ENCODE peak calls at places on chromosomes 16 and 17, in six cellular contexts. F, Y, K, Q, M and H are unnamed samples.

GRCh38 chr17:14299261-14300093 is 1.4 kb upstream of the HS3ST3B1 start:
- DNase-seq in Y (no peak), Q (peak), M (no peak), F (no peak), K (no peak), H (no peak)

GRCh38 chr17:181213-182163 is at the start of gene DOC2B:
- DNase-seq in M (peak), F (no peak), K (no peak), Y (no peak), Q (peak), H (peak)

GRCh38 chr16:85821441-85821901 is 22.0 kb downstream of the COX4I1 start:
- DNase-seq in F (peak), K (peak), Y (peak), M (peak), Q (peak), H (peak)

GRCh38 chr17:42982266-42982665 is 1.9 kb downstream of the RUNDC1 start:
- DNase-seq in M (no peak), K (no peak), Y (no peak), Q (no peak), F (no peak), H (no peak)

GRCh38 chr17:62703776-62704380 is 76.4 kb downstream of the MRC2 start:
- DNase-seq in F (peak), Q (peak), K (no peak), Y (no peak), M (peak), H (peak)

GRCh38 chr16:12187939-12188673 is 211.6 kb downstream of the SNX29 start:
- DNase-seq in Q (no peak), Y (no peak), K (no peak), M (no peak), F (peak), H (no peak)

GRCh38 chr17:74646231-74646630 is 22.7 kb upstream of the CD300E start:
- DNase-seq in K (no peak), Y (peak), Q (no peak), M (no peak), F (peak), H (peak)

GRCh38 chr16:11852092-11852809 is 909 bp upstream of the RSL1D1 start:
- DNase-seq in K (no peak), Q (no peak), Y (peak), F (peak), M (no peak), H (no peak)

GRCh38 chr16:3295209-3295608 is 10.0 kb downstream of the TIGD7 start:
- DNase-seq in F (no peak), Y (no peak), K (no peak), Q (no peak), M (no peak), H (no peak)

GRCh38 chr17:80603380-80603779 is 58.7 kb downstream of the RPTOR start:
- DNase-seq in Q (no peak), Y (no peak), K (no peak), F (no peak), M (no peak), H (no peak)